ENCODE peak calls at places on chromosomes 11 and 22, in eight cellular contexts. G is testis, X is astrocyte of the spinal cord, E is stomach, D is pancreas, Q is adrenal gland, I is IMR-90, T is upper lobe of right lung. S is an unnamed sample.

GRCh38 chr11:125141686-125142535 is 22.6 kb upstream of the PKNOX2 start:
- DNase-seq in E (peak), T (peak), X (peak), Q (peak), D (peak), G (peak), I (peak), S (peak)

GRCh38 chr11:12359761-12360160 is 17.6 kb upstream of the PARVA start:
- DNase-seq in X (peak), I (peak), E (no peak), T (no peak), D (no peak), Q (no peak), G (no peak), S (no peak)

GRCh38 chr22:38348751-38349496 is 31.7 kb upstream of the CSNK1E start:
- DNase-seq in Q (peak), E (peak), T (peak), D (peak), G (no peak), I (no peak), X (no peak), S (no peak)

GRCh38 chr11:124194696-124195418 is 11.7 kb downstream of the OR10D3 start:
- DNase-seq in X (peak), E (peak), Q (peak), G (peak), T (no peak), I (peak), D (no peak), S (peak)

GRCh38 chr11:118340437-118340836 is 2.1 kb downstream of the CD3D start:
- DNase-seq in T (no peak), E (no peak), G (no peak), D (no peak), Q (no peak), I (no peak), X (no peak), S (no peak)

GRCh38 chr11:12091957-12092558 is 18.3 kb upstream of the MICAL2 start:
- DNase-seq in I (no peak), T (no peak), D (no peak), G (peak), X (no peak), Q (no peak), E (no peak), S (no peak)

GRCh38 chr22:38973289-38974169 is 8.6 kb upstream of the APOBEC3B start:
- DNase-seq in G (peak), E (peak), Q (no peak), T (no peak), X (peak), D (peak), I (peak), S (peak)

GRCh38 chr11:121696177-121696863 is 243.6 kb upstream of the SORL1-AS1 start:
- DNase-seq in T (no peak), G (peak), E (no peak), I (no peak), Q (no peak), D (peak), X (peak), S (peak)

GRCh38 chr22:40951795-40952602 is 821 bp downstream of the RBX1 start:
- DNase-seq in T (no peak), D (no peak), G (no peak), X (no peak), I (peak), Q (no peak), E (no peak), S (peak)

GRCh38 chr22:19164425-19164824 is 14.1 kb downstream of the SLC25A1 start:
- DNase-seq in G (no peak), T (no peak), Q (no peak), D (no peak), I (no peak), X (no peak), E (no peak), S (no peak)

GRCh38 chr11:128903248-128904041 is 12.3 kb downstream of the KCNJ5 start:
- DNase-seq in T (peak), Q (peak), X (peak), E (no peak), D (no peak), I (peak), G (no peak), S (peak)

GRCh38 chr11:16945671-16946469 is 68.3 kb downstream of the PLEKHA7 start:
- DNase-seq in Q (peak), X (peak), T (peak), I (peak), G (peak), D (peak), E (peak), S (peak)

GRCh38 chr11:115887316-115887715 is 383.1 kb upstream of the CADM1 start:
- DNase-seq in E (no peak), T (no peak), Q (no peak), D (no peak), G (no peak), X (no peak), I (no peak), S (no peak)

GRCh38 chr11:64864135-64864472 is 14.3 kb downstream of the EHD1 start:
- DNase-seq in E (no peak), D (peak), Q (no peak), X (no peak), T (no peak), I (no peak), G (no peak), S (no peak)

GRCh38 chr22:17777717-17778044 is 3.4 kb upstream of the BID start:
- DNase-seq in Q (no peak), X (no peak), D (no peak), G (no peak), T (no peak), I (no peak), E (no peak), S (no peak)
- H3K4me3 ChIP-seq in Q (no peak), X (no peak), D (no peak), G (no peak), T (peak), I (no peak), E (peak), S (no peak)

DNA sequence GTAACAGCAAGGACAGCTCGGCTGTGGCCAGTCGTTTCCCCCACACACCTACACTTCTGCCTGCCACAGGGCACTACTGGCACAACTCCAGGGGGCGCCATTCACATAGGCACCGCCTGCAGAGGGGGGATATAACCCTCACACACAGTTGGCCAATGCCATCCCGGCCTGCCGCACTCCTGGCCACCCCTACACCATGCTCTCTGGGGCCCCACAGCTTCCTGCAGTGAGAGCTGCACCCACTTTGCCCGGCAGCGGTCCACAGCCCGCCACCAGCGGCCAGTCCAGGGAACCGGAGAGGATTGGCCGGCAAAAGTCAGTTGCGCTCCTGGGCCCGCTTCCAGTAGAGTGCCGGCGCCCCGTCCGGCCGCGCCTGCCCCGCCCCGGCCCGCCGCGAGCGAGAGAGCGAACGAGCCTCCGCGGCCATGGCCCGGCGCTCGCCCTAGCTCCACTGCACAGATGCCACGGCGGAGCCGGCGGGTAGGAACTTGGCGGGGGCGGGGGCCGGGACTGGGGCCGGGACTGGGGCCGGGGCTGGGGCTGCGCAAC is 25.6 kb upstream of the SUSD2 start:
- DNase-seq in Q (peak), T (peak), I (peak), D (peak), X (peak), G (peak), E (peak), S (peak)
- TF ChIP-seq CTCF in Q (peak), T (peak), I (peak), D (peak), X (peak), G (peak), E (no peak), S (no peak)

GRCh38 chr11:95605271-95605940 is 184.2 kb downstream of the FAM76B start:
- DNase-seq in Q (no peak), G (no peak), D (no peak), X (no peak), I (no peak), T (no peak), E (no peak), S (no peak)

GRCh38 chr11:95596011-95596489 is 193.5 kb downstream of the FAM76B start:
- DNase-seq in Q (no peak), I (peak), E (no peak), G (no peak), T (no peak), D (no peak), X (peak), S (peak)

GRCh38 chr11:95599959-95600586 is 189.5 kb downstream of the FAM76B start:
- DNase-seq in E (no peak), X (no peak), T (no peak), Q (no peak), G (no peak), I (no peak), D (no peak), S (no peak)
- H3K4me3 ChIP-seq in E (no peak), X (no peak), T (no peak), Q (no peak), G (no peak), I (no peak), D (no peak), S (no peak)

GRCh38 chr22:25069758-25070461 is 117.4 kb downstream of the KIAA1671 start:
- DNase-seq in G (no peak), X (no peak), D (no peak), E (no peak), Q (peak), T (peak), I (no peak), S (no peak)
- TF ChIP-seq CTCF in G (no peak), X (no peak), D (no peak), E (no peak), Q (no peak), T (no peak), I (no peak), S (no peak)

GRCh38 chr11:46560300-46561025 is 33.4 kb downstream of the AMBRA1 start:
- DNase-seq in T (no peak), Q (no peak), D (no peak), X (peak), E (no peak), I (peak), G (no peak), S (no peak)
- H3K4me3 ChIP-seq in T (peak), Q (peak), D (peak), X (no peak), E (peak), I (peak), G (no peak), S (no peak)

GRCh38 chr22:50734986-50735738 is 2.8 kb upstream of the ACR start:
- DNase-seq in X (no peak), Q (peak), G (no peak), T (no peak), D (no peak), I (no peak), E (peak), S (no peak)
- TF ChIP-seq CTCF in X (no peak), Q (no peak), G (no peak), T (no peak), D (no peak), I (no peak), E (no peak), S (no peak)

GRCh38 chr11:96306600-96306932 is 36.4 kb downstream of the MAML2 start:
- DNase-seq in T (no peak), X (no peak), Q (no peak), D (no peak), G (no peak), I (no peak), E (no peak), S (no peak)
- H3K4me3 ChIP-seq in T (peak), X (peak), Q (no peak), D (no peak), G (no peak), I (peak), E (peak), S (peak)

GRCh38 chr22:48621085-48621484 is 1206.6 kb downstream of the BRD1 start:
- DNase-seq in E (no peak), D (no peak), I (no peak), X (no peak), Q (no peak), G (no peak), T (no peak), S (no peak)

GRCh38 chr22:48619721-48620120 is 1208.0 kb downstream of the BRD1 start:
- DNase-seq in Q (no peak), E (no peak), D (no peak), G (no peak), I (no peak), X (no peak), T (no peak), S (no peak)

GRCh38 chr22:48627203-48627602 is 1200.5 kb downstream of the BRD1 start:
- DNase-seq in X (no peak), G (no peak), Q (no peak), T (no peak), E (no peak), I (no peak), D (no peak), S (no peak)

GRCh38 chr22:48624401-48624800 is 1203.3 kb downstream of the BRD1 start:
- DNase-seq in G (no peak), T (no peak), D (no peak), Q (no peak), E (no peak), I (no peak), X (no peak), S (no peak)

GRCh38 chr22:48622891-48623545 is 1204.7 kb downstream of the BRD1 start:
- DNase-seq in I (no peak), T (no peak), X (no peak), Q (no peak), E (no peak), D (no peak), G (no peak), S (no peak)
- TF ChIP-seq CTCF in I (no peak), T (no peak), X (no peak), Q (no peak), E (no peak), D (no peak), G (no peak), S (no peak)

DNA sequence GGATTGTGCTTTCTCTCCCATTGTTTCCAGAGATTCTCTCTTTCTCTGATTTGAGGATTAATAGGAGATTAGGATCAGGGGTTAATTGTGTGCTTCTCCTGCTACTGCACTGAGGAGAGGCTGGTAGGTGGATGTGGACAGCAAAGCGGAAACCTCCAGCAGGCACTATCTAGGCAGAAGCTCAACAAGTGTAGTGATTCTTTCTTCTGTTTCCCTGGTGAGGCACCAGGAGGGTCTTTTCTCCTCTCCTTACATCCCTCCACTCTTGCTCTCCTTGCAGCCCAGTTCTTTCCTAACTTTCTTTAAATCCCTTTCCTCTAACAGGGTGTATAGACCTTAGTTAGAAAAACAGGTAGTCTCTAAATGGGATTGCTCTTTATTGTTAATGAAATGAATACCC is 1.9 kb upstream of the ZBTB16 start:
- DNase-seq in Q (no peak), I (no peak), D (no peak), X (no peak), E (no peak), T (no peak), G (no peak), S (no peak)
- H3K4me3 ChIP-seq in Q (no peak), I (no peak), D (no peak), X (no peak), E (no peak), T (no peak), G (no peak), S (no peak)

S was measured in epithelial cell of esophagus.